ENCODE peak calls at places on chromosomes 7 and 10, in four cellular contexts. J, V, I and N are unnamed samples.

GRCh38 chr10:34319197-34319846 is 495.8 kb downstream of the PARD3 start:
- DNase-seq in V (no peak), I (no peak), J (peak), N (peak)

GRCh38 chr10:70816220-70816894 is 609 bp downstream of the SGPL1 start:
- DNase-seq in V (peak), I (peak), J (peak), N (peak)

GRCh38 chr10:132065491-132066105 is at the start of gene JAKMIP3:
- DNase-seq in V (peak), J (peak), I (peak), N (peak)

GRCh38 chr10:92544296-92544695 is 29.6 kb downstream of the IDE start:
- DNase-seq in I (no peak), J (peak), V (no peak), N (peak)

GRCh38 chr10:98323221-98324164 is 55.5 kb upstream of the LOXL4 start:
- DNase-seq in V (no peak), J (peak), I (peak), N (peak)

GRCh38 chr7:149248777-149249176 is 9.3 kb downstream of the ZNF212 start:
- DNase-seq in V (no peak), J (no peak), I (no peak), N (no peak)

GRCh38 chr10:61750943-61751471 is 88.3 kb downstream of the CABCOCO1 start:
- DNase-seq in I (peak), V (peak), J (peak), N (peak)

GRCh38 chr10:49153971-49154370 is 20.1 kb upstream of the FAM170B start:
- DNase-seq in V (no peak), I (no peak), J (no peak), N (no peak)

GRCh38 chr7:138898255-138898654 is 82.9 kb downstream of the KIAA1549 start:
- DNase-seq in I (no peak), V (no peak), J (no peak), N (no peak)

GRCh38 chr7:77393261-77393660 is 22.9 kb downstream of the GSAP start:
- DNase-seq in I (no peak), V (no peak), J (no peak), N (peak)

GRCh38 chr10:5649746-5650145 is 16.6 kb downstream of the ASB13 start:
- DNase-seq in I (no peak), J (no peak), V (no peak), N (no peak)

GRCh38 chr10:66695046-66695445 is 230.8 kb upstream of the LRRTM3 start:
- DNase-seq in V (no peak), I (no peak), J (no peak), N (peak)

GRCh38 chr7:153529651-153530165 is 522.5 kb upstream of the DPP6 start:
- DNase-seq in J (no peak), V (no peak), I (no peak), N (no peak)

GRCh38 chr7:47943676-47944474 is 4.4 kb downstream of the PKD1L1 start:
- DNase-seq in J (no peak), V (no peak), I (no peak), N (no peak)

GRCh38 chr10:14545827-14546226 is 215.1 kb upstream of the FRMD4A start:
- DNase-seq in J (peak), V (no peak), I (no peak), N (peak)

GRCh38 chr7:18086165-18087030 is 58.8 kb upstream of the PRPS1L1 start:
- DNase-seq in V (peak), J (peak), I (no peak), N (peak)

GRCh38 chr10:6642881-6643280 is 62.8 kb upstream of the PRKCQ start:
- DNase-seq in I (no peak), J (no peak), V (no peak), N (no peak)

GRCh38 chr7:79353720-79354468 is 99.6 kb downstream of the MAGI2 start:
- DNase-seq in J (no peak), V (no peak), I (no peak), N (no peak)

GRCh38 chr10:59536151-59536550 is 173.5 kb downstream of the SLC16A9 start:
- DNase-seq in I (no peak), V (no peak), J (peak), N (peak)

GRCh38 chr10:97131702-97132101 is 54.1 kb downstream of the SLIT1 start:
- DNase-seq in J (peak), I (no peak), V (no peak), N (no peak)

GRCh38 chr10:55410415-55410885 is 609.4 kb upstream of the PCDH15 start:
- DNase-seq in I (no peak), V (peak), J (peak), N (peak)

GRCh38 chr7:77382532-77382931 is 33.6 kb downstream of the GSAP start:
- DNase-seq in J (no peak), I (no peak), V (no peak), N (peak)

GRCh38 chr10:90326498-90327267 is 531.2 kb downstream of the HTR7 start:
- DNase-seq in J (peak), V (no peak), I (no peak), N (peak)

GRCh38 chr10:21517134-21517982 is 8.1 kb downstream of the SKIDA1 start:
- DNase-seq in V (peak), J (peak), I (no peak), N (peak)

GRCh38 chr10:73931767-73932624 is 21.1 kb downstream of the PLAU start:
- DNase-seq in J (no peak), V (peak), I (no peak), N (peak)

GRCh38 chr7:15864260-15864991 is 177.9 kb upstream of the MEOX2 start:
- DNase-seq in I (no peak), V (no peak), J (no peak), N (no peak)

GRCh38 chr7:155398944-155399343 is 59.0 kb upstream of the EN2 start:
- DNase-seq in V (peak), I (no peak), J (no peak), N (no peak)
- TF ChIP-seq CTCF in V (peak), I (no peak), J (no peak), N (no peak)

DNA sequence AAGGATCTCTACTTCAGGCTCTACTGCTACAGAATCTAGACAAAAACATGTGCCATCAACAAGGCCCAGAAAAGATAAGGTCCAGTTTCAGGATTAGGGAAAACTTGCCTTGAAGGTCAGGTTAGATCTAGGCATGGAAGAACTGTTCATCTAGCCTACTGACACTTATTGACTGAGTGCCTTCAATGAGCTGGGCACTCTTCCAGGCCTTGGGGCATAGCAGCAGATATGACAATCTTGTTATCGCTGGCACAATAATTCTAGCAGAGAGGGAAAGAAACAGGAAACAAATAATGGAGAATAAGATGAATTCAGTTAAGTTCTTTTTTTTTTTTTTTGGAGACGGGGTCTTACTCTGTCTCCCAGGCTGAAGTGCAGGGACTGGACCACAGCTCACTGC is 71.6 kb downstream of the ADCYAP1R1 start:
- DNase-seq in I (peak), V (no peak), J (no peak), N (no peak)
- H3K4me3 ChIP-seq in I (no peak), V (no peak), J (no peak), N (no peak)

DNA sequence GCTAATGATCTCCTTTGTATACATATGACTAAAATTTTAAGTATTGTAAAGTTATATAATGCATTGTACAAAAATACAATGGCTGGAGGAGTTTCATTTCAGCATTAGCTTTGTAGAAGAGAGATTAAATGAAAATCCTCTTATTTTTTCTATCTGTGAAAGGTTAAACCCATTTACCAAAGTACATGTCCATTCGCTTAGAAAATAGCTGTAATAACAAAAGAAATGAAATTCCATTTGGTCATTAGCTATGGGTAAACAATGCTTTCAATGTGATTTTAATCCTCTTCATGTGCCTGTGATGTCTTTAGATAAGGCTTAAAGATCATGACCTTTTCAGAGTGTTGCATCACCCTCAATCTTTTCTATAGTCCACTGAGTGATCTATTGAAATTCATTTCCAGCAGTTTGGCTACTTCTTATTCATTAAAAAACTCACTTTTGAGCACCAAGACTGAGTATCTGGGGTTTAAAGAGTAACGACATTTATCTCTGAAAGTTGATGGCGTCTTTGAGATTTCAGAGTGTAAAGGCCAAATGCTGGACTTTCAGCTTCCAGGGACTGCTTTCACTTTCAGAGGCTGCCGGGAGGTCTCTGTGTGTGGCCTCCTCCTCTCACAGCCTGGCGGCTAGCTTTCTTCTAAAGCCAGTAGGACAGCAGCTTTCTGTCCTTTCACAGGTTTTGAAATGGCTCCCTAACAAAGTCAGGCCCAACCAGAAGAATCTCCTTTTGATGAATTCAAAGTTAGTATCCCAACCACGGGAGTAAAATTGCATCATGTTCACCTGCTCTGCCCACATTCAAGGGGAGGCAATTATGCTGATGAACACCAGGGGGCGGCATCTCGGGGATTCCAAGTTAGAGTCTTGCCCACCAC is 701.4 kb upstream of the COBL start:
- DNase-seq in V (peak), I (no peak), J (no peak), N (no peak)
- TF ChIP-seq CTCF in V (peak), I (no peak), J (peak), N (no peak)

DNA sequence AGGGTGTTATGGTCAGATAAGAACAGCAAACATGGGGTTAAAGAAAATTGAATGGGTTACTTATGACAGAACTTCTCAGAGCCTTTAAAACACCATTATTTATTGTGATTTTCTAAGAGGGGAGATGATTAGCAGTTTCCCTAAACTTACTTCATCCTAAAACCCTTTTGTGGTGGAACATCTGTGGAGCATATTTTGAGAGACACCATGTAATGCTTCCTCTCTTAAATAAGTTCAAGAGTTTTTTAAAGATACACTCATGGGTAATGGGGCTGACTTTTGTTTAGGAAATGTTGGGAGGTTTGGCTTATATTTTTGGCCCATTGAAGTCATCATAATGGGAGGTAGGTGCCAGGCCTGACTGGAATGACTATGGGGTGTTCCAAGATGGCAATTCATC is 8.4 kb upstream of the PDCD4 start:
- DNase-seq in V (no peak), I (no peak), J (no peak), N (no peak)
- H3K4me3 ChIP-seq in V (no peak), I (no peak), J (no peak), N (no peak)

DNA sequence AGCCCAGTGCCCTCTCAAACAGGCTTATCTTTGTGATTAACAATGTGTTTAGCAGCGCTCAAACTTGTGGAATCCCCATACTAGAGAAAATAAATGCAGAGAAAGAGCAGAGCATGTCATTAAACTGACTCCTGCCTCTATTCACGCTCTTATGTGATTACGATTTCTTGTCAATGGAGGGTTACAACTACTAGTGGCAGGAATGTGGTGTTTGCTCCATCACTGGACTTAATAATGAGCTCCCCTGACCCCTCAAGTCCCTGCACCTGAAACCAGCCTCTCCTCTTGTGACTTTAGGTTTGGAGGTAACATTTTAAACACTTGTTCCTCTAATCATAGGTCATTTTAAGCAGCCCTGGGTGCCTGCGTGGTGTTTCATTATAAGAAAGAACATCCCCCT is 121.9 kb downstream of the PLPP4 start:
- DNase-seq in I (no peak), J (no peak), V (peak), N (no peak)
- TF ChIP-seq CTCF in I (no peak), J (no peak), V (peak), N (no peak)

GRCh38 chr10:31033166-31033565 is 1.5 kb upstream of the ZNF438 start:
- DNase-seq in J (no peak), V (no peak), I (no peak), N (no peak)

GRCh38 chr10:31032515-31033132 is 959 bp upstream of the ZNF438 start:
- DNase-seq in J (no peak), V (peak), I (no peak), N (no peak)

GRCh38 chr10:31031666-31032514 is at the start of gene ZNF438:
- DNase-seq in V (peak), I (peak), J (peak), N (peak)

GRCh38 chr10:31036209-31036608 is 4.5 kb upstream of the ZNF438 start:
- DNase-seq in J (no peak), V (peak), I (no peak), N (peak)

GRCh38 chr10:31034041-31034918 is 2.6 kb upstream of the ZNF438 start:
- DNase-seq in J (peak), V (no peak), I (no peak), N (peak)
- H3K4me3 ChIP-seq in J (no peak), V (no peak), I (no peak), N (no peak)

GRCh38 chr10:31030800-31031199 is 865 bp downstream of the ZNF438 start:
- DNase-seq in I (no peak), V (no peak), J (no peak), N (no peak)

GRCh38 chr10:31030216-31030615 is 1.4 kb downstream of the ZNF438 start:
- DNase-seq in V (no peak), J (no peak), I (no peak), N (no peak)

GRCh38 chr10:31028076-31028475 is 3.6 kb downstream of the ZNF438 start:
- DNase-seq in V (no peak), I (peak), J (peak), N (peak)

GRCh38 chr10:31031205-31031665 is 430 bp downstream of the ZNF438 start:
- DNase-seq in V (no peak), J (no peak), I (no peak), N (no peak)
- TF ChIP-seq CTCF in V (no peak), J (no peak), I (no peak), N (no peak)

DNA sequence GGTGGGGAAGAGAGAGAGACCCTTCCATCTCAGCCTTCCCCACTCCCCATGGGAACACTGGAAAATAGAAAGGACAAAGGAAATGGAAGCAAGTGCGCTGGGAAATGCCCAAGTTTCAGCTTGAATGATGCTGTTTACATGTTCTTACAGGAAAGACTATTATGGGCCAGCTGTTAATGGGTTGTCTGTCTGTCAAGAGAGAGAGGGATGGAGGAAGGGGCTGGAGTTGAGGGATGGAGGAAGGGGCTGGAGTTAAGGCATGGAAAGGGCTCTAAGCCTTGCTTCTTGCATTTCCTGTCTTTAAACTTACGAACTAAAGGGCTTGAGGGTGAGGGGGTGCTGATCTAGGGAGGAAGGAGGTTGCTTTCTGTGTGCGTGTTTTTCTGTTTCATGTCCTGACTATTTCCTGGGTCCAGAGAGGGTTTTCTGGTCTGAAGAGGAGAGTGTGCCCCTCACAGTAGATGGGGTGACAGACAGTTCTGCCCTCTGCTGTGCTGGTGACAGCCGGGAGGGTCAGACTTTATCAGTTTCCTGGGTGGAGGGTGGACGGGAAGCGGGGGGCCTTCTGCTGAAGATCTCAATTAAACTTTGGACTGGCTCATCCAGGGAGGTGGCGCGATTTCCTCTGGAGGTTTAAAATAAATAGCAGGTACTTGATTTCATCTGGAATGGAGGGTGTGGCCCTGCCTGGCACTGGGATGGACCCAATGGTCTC is 30.5 kb downstream of the GRK5 start:
- DNase-seq in V (peak), I (no peak), J (no peak), N (no peak)
- H3K4me3 ChIP-seq in V (no peak), I (no peak), J (no peak), N (no peak)

GRCh38 chr7:34596887-34597286 is 61.1 kb upstream of the NPSR1 start:
- DNase-seq in V (peak), J (peak), I (no peak), N (peak)
- TF ChIP-seq CTCF in V (peak), J (peak), I (no peak), N (peak)